ENCODE peak calls at places on chromosomes 12 and 14, in four cellular contexts. P, N, U and E are unnamed samples.

GRCh38 chr12:75834591-75834990 is 197.0 kb downstream of the PHLDA1 start:
- ATAC-seq in P (no peak), N (peak; percentile 28), U (no peak), E (no peak)

GRCh38 chr12:70722584-70723343 is 85.5 kb upstream of the PTPRB start:
- ATAC-seq in P (peak; percentile 65), N (peak; percentile 35), U (no peak), E (no peak)

GRCh38 chr14:67729072-67729561 is 27.4 kb downstream of the RDH12 start:
- ATAC-seq in P (no peak), N (peak; percentile 76), U (peak; percentile 91), E (no peak)

GRCh38 chr12:131209082-131210070 is 255.7 kb downstream of the ADGRD1 start:
- ATAC-seq in P (no peak), N (no peak), U (no peak), E (no peak)

GRCh38 chr12:100830003-100830795 is 35.6 kb downstream of the ANO4 start:
- ATAC-seq in P (no peak), N (no peak), U (no peak), E (no peak)

GRCh38 chr14:32896979-32897723 is 41.5 kb upstream of the NPAS3 start:
- ATAC-seq in P (no peak), N (peak; percentile 51), U (peak; percentile 48), E (no peak)

GRCh38 chr12:40286583-40286982 is 61.8 kb downstream of the LRRK2 start:
- ATAC-seq in P (no peak), N (no peak), U (no peak), E (no peak)

GRCh38 chr12:46983959-46984833 is 95.2 kb upstream of the PCED1B start:
- ATAC-seq in P (peak; percentile 69), N (peak; percentile 51), U (peak; percentile 85), E (peak; percentile 47)

GRCh38 chr12:119423285-119423684 is 88.8 kb downstream of the CCDC60 start:
- ATAC-seq in P (no peak), N (no peak), U (no peak), E (no peak)

GRCh38 chr12:80925237-80925636 is 12.5 kb downstream of the LIN7A start:
- ATAC-seq in P (no peak), N (no peak), U (no peak), E (no peak)

GRCh38 chr12:21648378-21648777 is 9.3 kb downstream of the LDHB start:
- ATAC-seq in P (no peak), N (no peak), U (no peak), E (no peak)

GRCh38 chr12:66297080-66297479 is 5.2 kb upstream of the HELB start:
- ATAC-seq in P (no peak), N (no peak), U (no peak), E (no peak)

GRCh38 chr12:95641299-95641947 is 90.1 kb upstream of the USP44 start:
- ATAC-seq in P (no peak), N (no peak), U (no peak), E (no peak)

GRCh38 chr14:66225337-66225736 is 260.8 kb upstream of the CCDC196 start:
- ATAC-seq in P (no peak), N (no peak), U (no peak), E (no peak)